ENCODE peak calls at places on chromosome 1, in four cellular contexts. One of them, this sample, is unnamed.

GRCh38 chr1:31196685-31197084 is 43.0 kb downstream of the NKAIN1 start:
- DNase-seq in K562: no peak
- DNase-seq in HepG2: no peak
- DNase-seq in GM12878: no peak
- DNase-seq in this sample: no peak

GRCh38 chr1:245771521-245772281 is 616.9 kb downstream of the KIF26B start:
- DNase-seq in K562: no peak
- DNase-seq in HepG2: no peak
- DNase-seq in GM12878: no peak
- DNase-seq in this sample: no peak

GRCh38 chr1:17525996-17526686 is 13.4 kb upstream of the ARHGEF10L start:
- DNase-seq in K562: no peak
- DNase-seq in HepG2: no peak
- DNase-seq in GM12878: no peak
- DNase-seq in this sample: no peak

GRCh38 chr1:166859597-166859996 is 16.5 kb downstream of the TADA1 start:
- DNase-seq in K562: no peak
- DNase-seq in HepG2: no peak
- DNase-seq in GM12878: no peak
- DNase-seq in this sample: no peak

GRCh38 chr1:10555635-10556429 is 81.1 kb downstream of the PEX14 start:
- DNase-seq in K562: no peak
- DNase-seq in HepG2: peak; percentile 44
- DNase-seq in GM12878: peak; percentile 17
- DNase-seq in this sample: no peak

GRCh38 chr1:41021526-41022308 is at the start of gene SLFNL1:
- DNase-seq in K562: peak; percentile 35
- DNase-seq in HepG2: no peak
- DNase-seq in GM12878: no peak
- DNase-seq in this sample: no peak

GRCh38 chr1:175683491-175684175 is 59.8 kb downstream of the TNR start:
- DNase-seq in K562: no peak
- DNase-seq in HepG2: no peak
- DNase-seq in GM12878: no peak
- DNase-seq in this sample: no peak

GRCh38 chr1:155193275-155193990 is 14.3 kb downstream of the THBS3 start:
- DNase-seq in K562: peak; percentile 90
- DNase-seq in HepG2: peak; percentile 75
- DNase-seq in GM12878: no peak
- DNase-seq in this sample: peak; percentile 93

DNA sequence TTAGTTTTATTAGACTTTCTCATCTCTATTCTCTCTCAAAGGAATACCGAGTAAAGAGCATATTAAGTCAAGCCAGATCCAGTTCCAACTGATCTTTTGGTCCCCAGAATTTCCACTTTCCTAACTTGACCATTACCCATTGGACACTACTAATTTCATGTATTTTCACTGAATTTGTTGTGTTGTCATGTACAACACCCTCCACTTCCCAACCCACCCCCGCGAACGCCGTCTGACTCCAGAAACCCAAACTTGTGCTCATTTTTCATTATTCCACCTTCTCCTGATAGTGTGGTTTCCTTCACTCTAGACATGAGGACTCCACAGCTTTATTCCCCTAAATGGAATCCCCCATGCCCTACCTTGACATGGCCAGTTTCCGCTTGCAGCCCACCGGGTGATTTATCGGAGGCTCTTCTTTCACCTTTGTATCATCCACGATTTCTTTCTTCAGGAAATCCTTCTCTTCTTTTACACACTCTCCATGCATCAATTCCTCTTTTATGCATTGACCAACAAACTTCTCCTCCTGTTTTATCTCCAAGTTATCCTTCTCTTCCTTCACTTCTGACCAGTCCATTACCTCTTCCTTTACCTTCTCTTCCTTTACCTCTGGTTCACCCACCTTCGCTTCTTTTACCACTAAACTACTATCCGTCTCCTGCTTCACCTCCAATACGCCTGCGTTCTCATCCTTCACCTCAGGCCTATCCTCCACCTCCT is 805 bp downstream of the ZNHIT6 start:
- DNase-seq in K562: no peak
- DNase-seq in HepG2: no peak
- DNase-seq in GM12878: no peak
- DNase-seq in this sample: no peak
- TF ChIP-seq FOXM1 in K562: no peak
- TF ChIP-seq FOXM1 in HepG2: no peak
- TF ChIP-seq FOXM1 in GM12878: no peak
- TF ChIP-seq FOXM1 in this sample: no peak

DNA sequence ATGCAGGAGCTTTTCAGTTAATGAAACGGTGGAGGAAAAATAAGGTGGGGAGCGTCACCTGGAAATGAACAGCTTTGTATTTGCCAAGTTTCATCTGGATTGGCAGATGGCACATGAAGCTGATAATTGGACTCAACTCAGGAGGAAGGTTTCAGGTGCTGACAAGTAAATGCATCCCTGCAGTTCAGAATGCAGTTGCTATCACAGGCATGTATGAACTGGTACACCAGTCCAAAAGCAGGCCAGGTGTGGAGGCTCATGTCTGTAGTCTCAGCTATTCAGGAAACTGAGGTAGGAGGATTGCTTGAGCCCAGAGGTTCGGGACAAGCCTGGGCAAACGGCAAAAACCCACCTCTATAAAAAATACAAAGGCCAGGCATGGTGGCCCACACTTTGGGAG is 15.5 kb downstream of the DEGS1 start:
- DNase-seq in K562: no peak
- DNase-seq in HepG2: no peak
- DNase-seq in GM12878: no peak
- DNase-seq in this sample: no peak
- TF ChIP-seq SP1 in K562: no peak
- TF ChIP-seq SP1 in HepG2: no peak
- TF ChIP-seq SP1 in GM12878: no peak
- TF ChIP-seq SP1 in this sample: no peak

GRCh38 chr1:219813344-219813743 is 115.0 kb downstream of the SLC30A10 start:
- DNase-seq in K562: no peak
- DNase-seq in HepG2: no peak
- DNase-seq in GM12878: no peak
- DNase-seq in this sample: no peak
- TF ChIP-seq FOXM1 in K562: no peak
- TF ChIP-seq FOXM1 in HepG2: no peak
- TF ChIP-seq FOXM1 in GM12878: no peak
- TF ChIP-seq FOXM1 in this sample: no peak

GRCh38 chr1:6496890-6497214 is 5.4 kb upstream of the PLEKHG5 start:
- DNase-seq in K562: no peak
- DNase-seq in HepG2: no peak
- DNase-seq in GM12878: no peak
- DNase-seq in this sample: no peak

GRCh38 chr1:6495041-6495441 is 3.6 kb upstream of the PLEKHG5 start:
- DNase-seq in K562: no peak
- DNase-seq in HepG2: no peak
- DNase-seq in GM12878: no peak
- DNase-seq in this sample: no peak

GRCh38 chr1:6495540-6496359 is 4.3 kb upstream of the PLEKHG5 start:
- DNase-seq in K562: no peak
- DNase-seq in HepG2: no peak
- DNase-seq in GM12878: no peak
- DNase-seq in this sample: no peak

GRCh38 chr1:6496360-6496704 is 4.9 kb upstream of the PLEKHG5 start:
- DNase-seq in K562: no peak
- DNase-seq in HepG2: no peak
- DNase-seq in GM12878: no peak
- DNase-seq in this sample: no peak

GRCh38 chr1:6494627-6495026 is 3.2 kb upstream of the PLEKHG5 start:
- DNase-seq in K562: no peak
- DNase-seq in HepG2: no peak
- DNase-seq in GM12878: no peak
- DNase-seq in this sample: no peak
- TF ChIP-seq SP1 in K562: no peak
- TF ChIP-seq SP1 in HepG2: no peak
- TF ChIP-seq SP1 in GM12878: no peak
- TF ChIP-seq SP1 in this sample: no peak